ENCODE peak calls at places on chromosomes 11 and 22, in seven cellular contexts. D, S, O, F, T, J and E are unnamed samples.
A peak's percentile ranks its signal among the peaks of the same experiment; 100 is the strongest.

GRCh38 chr11:86490582-86490981 is 115.9 kb downstream of the CCDC81 start:
- DNase-seq in T (no peak), S (no peak), J (no peak), O (no peak), F (no peak), D (peak; percentile 38), E (no peak)

GRCh38 chr11:68159161-68159560 is 38.0 kb upstream of the CHKA start:
- DNase-seq in J (no peak), O (no peak), T (no peak), S (no peak), D (no peak), F (no peak), E (no peak)

GRCh38 chr11:70912226-70912840 is 340.0 kb downstream of the SHANK2 start:
- DNase-seq in S (no peak), D (no peak), O (peak; percentile 21), T (peak; percentile 29), F (peak; percentile 4), J (no peak), E (no peak)

GRCh38 chr22:17302616-17303015 is 66.6 kb upstream of the CECR2 start:
- DNase-seq in F (no peak), D (no peak), T (no peak), S (no peak), J (no peak), O (peak; percentile 35), E (no peak)

GRCh38 chr11:91394073-91394717 is 830.4 kb upstream of the FAT3 start:
- DNase-seq in O (no peak), S (no peak), J (no peak), D (no peak), T (no peak), F (no peak), E (no peak)

GRCh38 chr22:39098026-39098425 is 982 bp downstream of the APOBEC3H start:
- DNase-seq in D (no peak), T (no peak), O (no peak), S (no peak), F (no peak), J (no peak), E (no peak)

GRCh38 chr11:46737699-46738098 is 18.7 kb downstream of the F2 start:
- DNase-seq in O (peak; percentile 7), D (no peak), S (no peak), T (no peak), F (peak; percentile 17), J (no peak), E (no peak)

GRCh38 chr11:85536438-85536837 is 90.7 kb downstream of the DLG2 start:
- DNase-seq in J (no peak), O (no peak), D (no peak), T (no peak), F (peak; percentile 45), S (no peak), E (no peak)

GRCh38 chr22:45424241-45424731 is 10.8 kb downstream of the RIBC2 start:
- DNase-seq in D (no peak), J (peak; percentile 86), S (no peak), T (no peak), F (peak; percentile 67), O (peak; percentile 60), E (no peak)

GRCh38 chr11:45204761-45205160 is 58.3 kb downstream of the PRDM11 start:
- DNase-seq in O (no peak), T (no peak), J (no peak), F (no peak), D (no peak), S (no peak), E (no peak)

GRCh38 chr11:121221801-121222200 is 70.8 kb upstream of the SC5D start:
- DNase-seq in J (no peak), S (no peak), O (no peak), D (no peak), F (no peak), T (no peak), E (no peak)

GRCh38 chr22:22074634-22075381 is 92.2 kb upstream of the TOP3B start:
- DNase-seq in S (no peak), F (no peak), O (peak; percentile 56), D (peak; percentile 6), J (no peak), T (no peak), E (no peak)

GRCh38 chr11:115215694-115216615 is 288.3 kb downstream of the CADM1 start:
- DNase-seq in J (no peak), F (no peak), O (no peak), S (no peak), D (no peak), T (no peak), E (no peak)

GRCh38 chr11:57310630-57311086 is 14.1 kb downstream of the TNKS1BP1 start:
- DNase-seq in T (no peak), J (no peak), S (no peak), F (no peak), D (peak; percentile 74), O (no peak), E (no peak)

GRCh38 chr11:45879803-45880685 is 5.4 kb upstream of the MAPK8IP1 start:
- DNase-seq in S (no peak), F (no peak), J (no peak), T (peak; percentile 19), D (no peak), O (no peak), E (no peak)

GRCh38 chr11:133500435-133500834 is 31.9 kb downstream of the OPCML start:
- DNase-seq in D (no peak), T (no peak), F (no peak), O (no peak), S (no peak), J (no peak), E (no peak)

GRCh38 chr11:119432484-119433368 is 9.8 kb upstream of the THY1 start:
- DNase-seq in O (no peak), F (no peak), J (no peak), D (peak; percentile 91), T (peak; percentile 90), S (no peak), E (no peak)

GRCh38 chr22:27401321-27401720 is 400.2 kb downstream of the MN1 start:
- DNase-seq in T (peak; percentile 32), S (no peak), D (no peak), O (no peak), F (no peak), J (no peak), E (no peak)

GRCh38 chr22:37623075-37624016 is 14.7 kb downstream of the GGA1 start:
- DNase-seq in F (no peak), J (peak; percentile 83), T (no peak), S (peak; percentile 69), D (peak; percentile 57), O (peak; percentile 93), E (no peak)

GRCh38 chr11:88301478-88302140 is 35.9 kb downstream of the CTSC start:
- DNase-seq in D (no peak), T (peak; percentile 77), S (peak; percentile 14), O (no peak), F (no peak), J (no peak), E (no peak)

GRCh38 chr11:128184981-128185380 is 402.4 kb downstream of the ETS1 start:
- DNase-seq in D (no peak), F (no peak), O (no peak), J (no peak), T (no peak), S (no peak), E (no peak)

GRCh38 chr11:35859311-35859710 is 84.6 kb upstream of the LDLRAD3 start:
- DNase-seq in D (no peak), T (peak; percentile 9), J (no peak), F (no peak), S (no peak), O (no peak), E (no peak)

GRCh38 chr22:24592144-24592845 is 578 bp downstream of the LRRC75B start:
- DNase-seq in S (no peak), T (peak; percentile 6), F (peak; percentile 83), J (no peak), D (peak; percentile 12), O (no peak), E (no peak)

GRCh38 chr11:69327741-69328191 is 33.8 kb downstream of the MYEOV start:
- DNase-seq in S (no peak), F (no peak), D (no peak), J (no peak), T (no peak), O (no peak), E (no peak)

GRCh38 chr22:25728064-25728463 is 13.9 kb upstream of the MYO18B start:
- DNase-seq in D (no peak), F (no peak), S (no peak), T (no peak), J (no peak), O (no peak), E (no peak)

GRCh38 chr11:8688414-8689362 is 6.1 kb downstream of the RPL27A start:
- DNase-seq in T (peak; percentile 93), D (peak; percentile 96), J (peak; percentile 95), S (peak; percentile 70), F (peak; percentile 98), O (peak; percentile 99), E (peak; percentile 96)
- H3K4me1 ChIP-seq in T (peaks cover 50% of the 10 kb centered on the region), D (peaks cover 18% of the 10 kb centered on the region), J (peaks cover 33% of the 10 kb centered on the region), S (peaks cover 31% of the 10 kb centered on the region), F (peaks cover 20% of the 10 kb centered on the region), O (peaks cover 47% of the 10 kb centered on the region), E (peaks cover 37% of the 10 kb centered on the region)

GRCh38 chr22:42714308-42714707 is 6.4 kb downstream of the A4GALT start:
- DNase-seq in F (no peak), O (no peak), J (no peak), S (no peak), T (no peak), D (no peak), E (no peak)
- H3K27ac ChIP-seq in F (no peak overlapping the region), O (no peak overlapping the region), J (no peak overlapping the region), S (no peak overlapping the region), T (no peak overlapping the region), D (no peak overlapping the region), E (no peak overlapping the region)

DNA sequence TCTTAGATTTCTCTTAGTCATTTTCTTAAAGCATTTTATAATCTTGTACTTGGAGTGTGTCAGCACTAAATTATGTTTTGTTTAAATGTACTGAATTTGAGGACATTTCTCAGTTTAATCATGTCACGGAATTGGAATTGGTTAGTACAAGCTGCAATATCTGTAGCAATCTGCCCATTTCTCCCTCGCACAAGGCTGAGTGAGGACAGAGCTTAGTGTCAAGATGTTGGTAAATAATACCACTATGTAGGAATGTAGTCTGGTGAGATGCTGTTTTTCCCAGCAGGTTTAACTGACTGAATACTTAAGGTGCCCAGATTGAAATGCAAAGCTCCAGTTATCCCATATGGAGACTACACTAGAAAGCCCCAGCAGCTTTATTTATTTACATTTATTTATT is 30.6 kb downstream of the SREBF2 start:
- DNase-seq in O (no peak), D (peak; percentile 80), T (no peak), J (no peak), S (no peak), F (no peak), E (no peak)
- H3K4me1 ChIP-seq in O (peaks cover 15% of the 10 kb centered on the region), D (peaks cover 4% of the 10 kb centered on the region), T (peaks cover 28% of the 10 kb centered on the region), J (peaks cover 25% of the 10 kb centered on the region), S (peaks cover 31% of the 10 kb centered on the region), F (peaks cover 12% of the 10 kb centered on the region), E (peaks cover 33% of the 10 kb centered on the region)

GRCh38 chr22:30246962-30247376 is 410 bp upstream of the LIF start:
- DNase-seq in T (no peak), J (no peak), D (no peak), O (no peak), S (no peak), F (no peak), E (no peak)

GRCh38 chr22:30247974-30248373 is 1.4 kb upstream of the LIF start:
- DNase-seq in T (no peak), D (no peak), F (no peak), J (no peak), O (no peak), S (no peak), E (no peak)

GRCh38 chr22:30245181-30245984 is 1.2 kb downstream of the LIF start:
- DNase-seq in O (no peak), J (no peak), S (no peak), T (no peak), F (no peak), D (peak; percentile 36), E (no peak)

GRCh38 chr22:30247561-30247960 is 1.0 kb upstream of the LIF start:
- DNase-seq in F (no peak), D (no peak), J (no peak), T (no peak), O (no peak), S (no peak), E (no peak)

GRCh38 chr22:30245985-30246901 is at the start of gene LIF:
- DNase-seq in D (peak; percentile 67), T (peak; percentile 75), O (peak; percentile 84), S (peak; percentile 40), F (no peak), J (no peak), E (no peak)
- H3K27ac ChIP-seq in D (peak within 1 kb of the TSS; percentile 95), T (peak within 1 kb of the TSS; percentile 92), O (no peak within 1 kb of the TSS), S (no peak within 1 kb of the TSS), F (no peak within 1 kb of the TSS), J (peak within 1 kb of the TSS; percentile 67), E (peak within 1 kb of the TSS; percentile 8)